ENCODE peak calls at places on chromosomes 6 and 20, in five cellular contexts. X is endodermal cell; K is naive thymus-derived CD8-positive, alpha-beta T cell; T is head of caudate nucleus; V is pons. C is an unnamed sample.

GRCh38 chr20:46188866-46189265 is 70.8 kb downstream of the CD40 start:
- DNase-seq in X (no peak), K (no peak), T (no peak), V (no peak), C (no peak)

GRCh38 chr20:63394069-63394468 is 32.9 kb upstream of the CHRNA4 start:
- DNase-seq in X (peak; percentile 80), K (no peak), T (no peak), V (peak; percentile 12), C (no peak)

GRCh38 chr6:12811519-12811918 is 95.0 kb downstream of the PHACTR1 start:
- DNase-seq in X (no peak), K (no peak), T (no peak), V (no peak), C (no peak)

GRCh38 chr20:41058007-41058673 is 29.5 kb downstream of the TOP1 start:
- DNase-seq in X (no peak), K (no peak), T (peak; percentile 29), V (no peak), C (no peak)

GRCh38 chr20:43958626-43959025 is 44.0 kb downstream of the TOX2 start:
- DNase-seq in X (no peak), K (no peak), T (no peak), V (no peak), C (no peak)

GRCh38 chr6:85404497-85405174 is 45.2 kb upstream of the NT5E start:
- DNase-seq in X (no peak), K (no peak), T (no peak), V (no peak), C (no peak)

GRCh38 chr20:62739581-62740285 is 31.1 kb downstream of the NTSR1 start:
- DNase-seq in X (no peak), K (peak; percentile 25), T (no peak), V (no peak), C (no peak)

GRCh38 chr20:19047951-19048296 is 164.5 kb upstream of the SLC24A3 start:
- DNase-seq in X (no peak), K (no peak), T (no peak), V (no peak), C (no peak)

GRCh38 chr6:15517600-15517999 is 145.2 kb downstream of the DTNBP1 start:
- DNase-seq in X (no peak), K (no peak), T (no peak), V (no peak), C (no peak)

GRCh38 chr6:135196739-135197510 is 15.8 kb downstream of the MYB start:
- DNase-seq in X (no peak), K (no peak), T (no peak), V (no peak), C (no peak)

GRCh38 chr20:18272451-18272850 is 15.9 kb upstream of the ZNF133 start:
- DNase-seq in X (no peak), K (no peak), T (no peak), V (no peak), C (no peak)

GRCh38 chr6:21935561-21936028 is 342.0 kb downstream of the SOX4 start:
- DNase-seq in X (peak; percentile 78), K (no peak), T (no peak), V (no peak), C (no peak)

GRCh38 chr6:56992703-56993102 is 37.8 kb downstream of the BEND6 start:
- DNase-seq in X (no peak), K (no peak), T (no peak), V (no peak), C (no peak)

GRCh38 chr6:142055219-142055618 is 77.5 kb upstream of the GJE1 start:
- DNase-seq in X (no peak), K (no peak), T (no peak), V (no peak), C (no peak)

GRCh38 chr6:110399219-110400071 is 15.9 kb downstream of the DDO start:
- DNase-seq in X (no peak), K (no peak), T (no peak), V (no peak), C (no peak)